ENCODE peak calls at places on chromosomes 4 and X, in four cellular contexts. I, T, P and B are unnamed samples.

GRCh38 chrX:119502727-119503483 is 34.7 kb downstream of the SLC25A5 start:
- DNase-seq in I (no peak), T (no peak), P (no peak), B (no peak)

GRCh38 chr4:95124906-95125504 is 367.2 kb downstream of the BMPR1B start:
- DNase-seq in I (peak), T (no peak), P (peak), B (peak)

GRCh38 chrX:66110112-66110511 is 53.9 kb upstream of the HEPH start:
- DNase-seq in I (peak), T (peak), P (peak), B (no peak)

GRCh38 chr4:173005912-173006633 is 162.5 kb upstream of the GALNT7 start:
- DNase-seq in I (no peak), T (no peak), P (no peak), B (no peak)

GRCh38 chr4:172998527-172999469 is 169.8 kb upstream of the GALNT7 start:
- DNase-seq in I (no peak), T (peak), P (no peak), B (no peak)

GRCh38 chr4:127685292-127685691 is 44.9 kb upstream of the SLC25A31 start:
- DNase-seq in I (peak), T (no peak), P (no peak), B (no peak)

GRCh38 chrX:41711021-41711667 is 12.8 kb upstream of the GPR82 start:
- DNase-seq in I (no peak), T (no peak), P (no peak), B (peak)

GRCh38 chr4:182778222-182778982 is 138.8 kb downstream of the DCTD start:
- DNase-seq in I (no peak), T (no peak), P (no peak), B (no peak)

GRCh38 chrX:19625612-19626011 is 110.3 kb upstream of the MAP3K15 start:
- DNase-seq in I (no peak), T (no peak), P (no peak), B (no peak)

GRCh38 chrX:56978172-56978571 is 17.2 kb downstream of the SPIN3 start:
- DNase-seq in I (peak), T (peak), P (peak), B (peak)

GRCh38 chr4:151719045-151719743 is 41.6 kb downstream of the GATB start:
- DNase-seq in I (no peak), T (no peak), P (no peak), B (no peak)

GRCh38 chrX:131747173-131747572 is 203.3 kb downstream of the OR13H1 start:
- DNase-seq in I (no peak), T (no peak), P (peak), B (no peak)

DNA sequence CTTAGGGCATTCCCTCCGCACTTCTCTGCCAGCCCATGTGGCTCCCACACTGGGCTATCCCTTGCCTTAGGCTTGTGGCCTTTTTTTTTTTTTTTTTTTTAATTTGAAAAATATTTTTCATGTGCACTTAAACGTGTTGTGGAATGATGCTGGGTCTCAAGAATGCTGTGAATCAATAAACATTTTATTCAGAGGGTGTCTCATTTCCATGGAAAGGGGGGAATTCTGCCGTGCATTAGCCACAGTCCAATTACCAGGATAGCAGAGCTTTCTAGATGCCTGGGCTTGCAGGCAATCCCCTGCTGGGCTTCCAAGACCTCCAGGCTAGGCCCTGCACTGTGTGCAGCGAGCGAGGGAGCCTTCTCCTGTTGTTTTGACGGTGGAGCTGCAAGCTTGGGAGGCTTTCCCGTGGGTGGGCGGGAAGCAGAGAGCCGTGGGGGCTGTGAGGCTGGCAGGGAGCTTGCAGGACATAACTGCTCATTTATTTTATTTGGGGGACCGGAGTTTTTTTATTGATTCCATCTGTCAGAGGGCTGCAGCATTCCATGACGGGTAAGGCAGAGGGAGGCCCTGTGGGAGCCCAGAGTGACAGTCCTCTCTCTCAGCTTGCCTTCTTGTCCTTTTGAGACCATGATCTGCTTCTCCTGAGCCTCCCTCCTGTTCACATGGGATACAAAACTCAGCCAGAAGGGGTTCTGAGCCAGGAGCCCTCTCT is 2.6 kb upstream of the CPZ start:
- DNase-seq in I (no peak), T (no peak), P (peak), B (no peak)
- TF ChIP-seq JUND in I (no peak), T (no peak), P (no peak), B (no peak)

GRCh38 chrX:130714135-130714534 is 188.9 kb downstream of the ENOX2 start:
- DNase-seq in I (no peak), T (no peak), P (no peak), B (no peak)
- TF ChIP-seq JUND in I (no peak), T (no peak), P (no peak), B (no peak)

DNA sequence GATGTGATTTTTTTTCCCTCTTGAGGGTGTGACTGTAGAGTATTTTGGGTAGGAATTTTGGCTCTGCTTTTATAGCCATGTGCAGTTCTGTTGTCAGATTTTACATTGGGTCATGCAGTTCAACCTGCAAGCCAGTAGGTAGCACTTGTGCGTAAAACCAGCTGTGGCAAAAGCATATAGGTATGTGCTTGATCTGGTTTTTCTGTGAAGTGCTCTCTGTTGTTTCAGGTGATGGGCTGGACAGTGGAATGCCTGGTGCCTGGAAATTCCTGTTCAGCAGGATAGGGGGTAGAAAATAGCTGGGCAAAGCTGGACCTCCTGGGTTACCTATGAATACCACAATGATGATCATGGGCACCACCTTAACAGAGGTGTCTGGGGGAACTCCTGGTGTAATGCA is 584.2 kb upstream of the PCDH10 start:
- DNase-seq in I (no peak), T (no peak), P (no peak), B (no peak)
- TF ChIP-seq JUND in I (no peak), T (no peak), P (no peak), B (no peak)

GRCh38 chrX:1472975-1473374 is 20.3 kb upstream of the ASMTL start:
- DNase-seq in I (no peak), T (no peak), P (no peak), B (no peak)
- TF ChIP-seq JUND in I (no peak), T (no peak), P (no peak), B (no peak)

DNA sequence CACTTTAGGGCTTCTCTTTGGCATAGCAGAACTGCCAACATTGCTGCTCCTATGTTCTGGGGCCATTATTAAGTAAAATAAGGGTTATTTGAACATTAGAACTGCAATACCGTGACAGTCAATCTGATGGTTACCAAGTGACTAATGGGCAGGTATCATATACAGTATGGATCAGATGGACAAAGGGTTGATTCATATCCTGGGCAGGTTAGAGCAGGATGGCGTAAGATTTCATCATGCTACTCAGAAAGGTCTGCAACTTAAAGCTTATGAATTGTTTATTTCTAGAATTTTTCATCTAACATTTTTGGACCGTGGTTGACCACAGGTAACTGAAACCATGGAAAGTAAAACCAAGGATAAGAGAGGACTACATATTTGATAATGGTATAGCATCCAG is 40.9 kb downstream of the BRCC3 start:
- DNase-seq in I (peak), T (no peak), P (no peak), B (no peak)
- TF ChIP-seq JUND in I (no peak), T (no peak), P (no peak), B (no peak)